ENCODE peak calls at places on chromosome 1, in nine cellular contexts. T, Z, M, J, V, H, G, S and L are unnamed samples.

GRCh38 chr1:33517596-33518250 is 45.3 kb downstream of the ZSCAN20 start:
- DNase-seq in H (no peak), M (no peak), Z (peak), T (no peak), S (no peak), V (no peak), J (no peak), G (no peak), L (no peak)

GRCh38 chr1:151512326-151512725 is 1.1 kb downstream of the CGN start:
- DNase-seq in V (no peak), G (no peak), H (no peak), T (no peak), M (no peak), J (no peak), Z (no peak), S (no peak), L (no peak)

GRCh38 chr1:200362421-200362820 is 47.4 kb downstream of the ZNF281 start:
- DNase-seq in S (no peak), V (no peak), J (no peak), H (no peak), G (no peak), T (peak), Z (no peak), M (no peak), L (no peak)

GRCh38 chr1:244599937-244600350 is 53.0 kb upstream of the DESI2 start:
- DNase-seq in V (no peak), H (no peak), S (peak), Z (peak), J (no peak), G (no peak), T (no peak), M (peak), L (peak)

GRCh38 chr1:1173793-1174415 is at the start of gene TTLL10:
- DNase-seq in V (no peak), T (no peak), M (no peak), Z (no peak), G (no peak), J (peak), S (no peak), H (no peak), L (peak)

GRCh38 chr1:106681939-106682522 is 374.4 kb upstream of the PRMT6 start:
- DNase-seq in H (no peak), G (no peak), J (no peak), V (no peak), M (no peak), S (no peak), Z (no peak), T (no peak), L (no peak)

GRCh38 chr1:228935855-228936727 is 200.8 kb downstream of the RHOU start:
- DNase-seq in Z (no peak), G (no peak), V (no peak), M (no peak), S (no peak), J (no peak), H (no peak), T (no peak), L (no peak)

GRCh38 chr1:175221548-175222175 is 29.1 kb upstream of the KIAA0040 start:
- DNase-seq in V (peak), T (no peak), J (no peak), G (no peak), Z (no peak), S (no peak), M (no peak), H (peak), L (peak)

GRCh38 chr1:35603468-35603867 is 30.4 kb downstream of the TFAP2E start:
- DNase-seq in G (no peak), T (no peak), J (no peak), S (no peak), V (no peak), H (no peak), Z (no peak), M (no peak), L (no peak)

GRCh38 chr1:235368428-235368827 is 1.2 kb downstream of the TBCE start:
- DNase-seq in V (no peak), S (no peak), T (no peak), J (no peak), M (no peak), H (no peak), Z (no peak), G (no peak), L (no peak)

GRCh38 chr1:64569376-64569775 is 99.4 kb downstream of the CACHD1 start:
- DNase-seq in Z (no peak), T (no peak), G (no peak), M (peak), S (no peak), V (no peak), J (no peak), H (no peak), L (no peak)

GRCh38 chr1:64574301-64574700 is 104.4 kb downstream of the CACHD1 start:
- DNase-seq in Z (peak), J (no peak), M (no peak), H (no peak), T (no peak), V (no peak), G (no peak), S (no peak), L (no peak)

GRCh38 chr1:64570267-64570666 is 100.3 kb downstream of the CACHD1 start:
- DNase-seq in J (no peak), Z (no peak), V (no peak), S (no peak), G (no peak), M (no peak), T (no peak), H (no peak), L (no peak)

DNA sequence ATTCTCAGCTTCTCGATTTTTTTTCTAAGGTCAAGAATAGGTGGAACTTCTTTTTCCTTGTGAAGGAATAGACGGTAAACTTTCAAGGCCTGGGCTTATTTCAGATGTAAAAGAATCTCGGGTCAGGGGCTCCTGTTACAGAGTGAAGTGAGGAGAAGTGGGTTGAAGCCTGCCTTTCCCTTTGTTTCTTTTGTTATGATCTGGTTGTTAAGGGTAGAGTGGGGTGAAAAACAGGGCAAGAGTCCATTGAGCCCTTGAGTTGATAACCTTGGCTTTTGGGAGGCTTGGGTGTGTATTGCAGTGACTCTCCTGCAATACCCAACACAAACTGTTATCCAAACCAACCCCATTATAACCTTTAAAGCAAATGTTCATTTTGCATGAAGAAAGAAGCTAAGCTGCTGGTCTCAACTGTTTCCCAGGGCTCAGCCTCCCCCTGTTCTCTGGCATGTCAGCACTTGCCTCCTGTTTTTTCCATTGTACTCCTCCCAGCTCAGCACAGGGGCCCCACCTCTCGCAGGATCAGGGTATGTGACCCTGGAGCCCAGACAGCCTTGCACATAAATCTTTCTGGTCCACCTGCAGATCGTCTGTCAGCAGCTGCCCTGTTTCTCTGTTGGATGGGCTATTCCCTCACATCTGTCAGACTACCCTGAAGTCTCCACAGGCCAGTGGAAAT is 102.4 kb downstream of the CACHD1 start:
- DNase-seq in V (no peak), S (no peak), H (no peak), T (no peak), Z (no peak), G (no peak), M (no peak), J (no peak), L (no peak)
- H3K4me3 ChIP-seq in V (no peak), S (no peak), H (no peak), T (no peak), Z (no peak), G (no peak), M (no peak), J (no peak), L (no peak)

GRCh38 chr1:54487571-54488050 is 60.4 kb upstream of the ACOT11 start:
- DNase-seq in H (no peak), Z (no peak), J (no peak), T (no peak), S (no peak), V (no peak), G (no peak), M (no peak), L (no peak)

GRCh38 chr1:54488831-54489626 is 59.0 kb upstream of the ACOT11 start:
- DNase-seq in S (peak), G (peak), M (peak), J (peak), H (peak), Z (peak), T (peak), V (peak), L (peak)

GRCh38 chr1:54490361-54491248 is 57.4 kb upstream of the ACOT11 start:
- DNase-seq in G (no peak), M (no peak), Z (no peak), T (no peak), S (no peak), H (no peak), V (no peak), J (no peak), L (no peak)

GRCh38 chr1:54488065-54488750 is 59.8 kb upstream of the ACOT11 start:
- DNase-seq in S (peak), H (peak), M (peak), J (peak), V (peak), G (peak), T (peak), Z (peak), L (peak)

GRCh38 chr1:54489627-54490240 is 58.3 kb upstream of the ACOT11 start:
- DNase-seq in J (no peak), T (no peak), G (no peak), V (no peak), M (no peak), S (no peak), H (no peak), Z (no peak), L (no peak)
- H3K4me3 ChIP-seq in J (peak), T (peak), G (peak), V (peak), M (no peak), S (peak), H (peak), Z (no peak), L (no peak)

DNA sequence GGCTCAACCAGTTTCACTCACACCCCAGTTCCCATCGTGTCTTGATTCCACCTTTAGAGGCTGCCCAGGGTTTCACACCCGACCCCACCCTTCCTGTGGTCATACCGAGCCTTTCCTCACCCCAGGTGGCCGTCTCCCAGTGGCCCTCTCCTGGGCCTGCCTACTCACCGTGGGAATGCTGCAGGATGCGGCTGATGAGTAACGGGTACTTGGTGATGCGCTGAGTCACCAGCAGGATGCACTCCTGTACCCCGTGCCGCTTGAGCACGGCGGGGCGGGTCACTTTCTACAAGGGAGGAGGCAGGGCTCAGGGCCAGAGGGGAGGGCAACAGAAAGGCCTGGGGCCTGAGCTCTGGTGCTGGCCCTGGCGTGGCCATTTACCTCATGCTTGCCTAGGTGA is 16.4 kb downstream of the ARHGEF2 start:
- DNase-seq in Z (peak), H (no peak), M (peak), J (peak), V (no peak), G (no peak), S (no peak), T (peak), L (peak)
- H3K4me3 ChIP-seq in Z (no peak), H (no peak), M (no peak), J (peak), V (no peak), G (no peak), S (no peak), T (no peak), L (no peak)

DNA sequence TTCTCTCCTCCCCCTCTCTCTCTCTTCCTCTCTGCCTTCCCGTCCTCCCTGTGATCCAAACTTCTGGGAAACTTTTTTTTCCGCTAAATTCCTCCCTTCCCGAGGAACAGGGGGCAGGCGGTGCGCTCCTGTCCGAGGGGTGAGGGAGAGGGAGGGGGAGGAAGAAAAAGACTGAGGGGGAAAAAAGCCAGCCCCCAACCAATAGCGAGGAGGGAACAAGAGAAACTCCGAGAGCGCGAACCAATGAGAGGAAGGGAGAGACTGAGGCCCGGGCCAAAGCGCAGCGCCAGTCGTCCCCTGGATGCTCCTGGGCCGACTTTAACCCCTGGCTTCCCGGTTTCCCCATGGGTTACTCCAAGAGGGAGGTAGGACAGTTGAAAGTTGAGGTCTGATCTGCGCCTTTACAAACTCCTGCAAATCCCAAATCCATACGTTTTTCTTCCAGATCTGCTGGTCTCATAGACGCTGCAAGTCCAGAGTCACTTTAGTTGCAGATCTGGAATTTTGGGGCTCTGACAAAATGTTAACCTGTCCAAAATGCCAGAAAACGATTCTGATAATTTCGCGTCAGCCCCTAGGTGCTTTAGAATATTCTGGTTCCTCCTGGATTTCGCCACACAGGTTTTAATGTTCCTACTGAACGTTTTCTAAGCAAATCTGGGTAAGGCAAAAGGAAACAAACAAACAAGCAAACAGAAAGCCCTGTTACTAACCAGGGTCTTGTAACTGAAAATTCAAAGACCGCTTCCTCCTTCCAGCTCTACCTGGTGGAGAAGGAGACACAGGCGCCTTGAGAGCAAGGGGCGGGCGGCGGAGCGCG is at the start of gene TBX15:
- DNase-seq in H (no peak), G (no peak), V (no peak), M (peak), J (peak), T (no peak), Z (peak), S (no peak), L (no peak)
- H3K4me3 ChIP-seq in H (peak), G (no peak), V (peak), M (peak), J (peak), T (no peak), Z (peak), S (no peak), L (peak)